ENCODE peak calls at places on chromosomes 11 and 22, in seven cellular contexts. E is endothelial cell, A is RWPE1, S is epithelial cell of esophagus, H is Caco-2, Q is fibroblast of lung, D is left ventricle myocardium inferior. O is an unnamed sample.

GRCh38 chr11:116073854-116074837 is 569.9 kb upstream of the CADM1 start:
- DNase-seq in E (no peak), A (no peak), S (no peak), H (peak; percentile 77), Q (no peak), D (peak; percentile 47), O (no peak)

GRCh38 chr22:46004105-46004866 is 27.3 kb upstream of the WNT7B start:
- DNase-seq in E (no peak), A (no peak), S (no peak), H (no peak), Q (no peak), D (peak; percentile 18), O (no peak)

GRCh38 chr11:72525466-72525865 is 91.1 kb upstream of the CLPB start:
- DNase-seq in E (no peak), A (no peak), S (no peak), H (no peak), Q (no peak), D (no peak), O (no peak)

GRCh38 chr11:67027483-67027930 is 4.6 kb downstream of the SYT12 start:
- DNase-seq in E (no peak), A (no peak), S (peak; percentile 24), H (no peak), Q (no peak), D (no peak), O (peak; percentile 40)

GRCh38 chr11:35017528-35018342 is 101.3 kb downstream of the PDHX start:
- DNase-seq in E (no peak), A (no peak), S (no peak), H (no peak), Q (no peak), D (no peak), O (no peak)

GRCh38 chr11:118171274-118172062 is 5.0 kb downstream of the SCN2B start:
- DNase-seq in E (peak; percentile 82), A (peak; percentile 79), S (peak; percentile 64), H (peak; percentile 82), Q (peak; percentile 58), D (peak; percentile 71), O (peak; percentile 67)

GRCh38 chr22:29478326-29479276 is 1.4 kb upstream of the NEFH start:
- DNase-seq in E (peak; percentile 51), A (peak; percentile 41), S (peak; percentile 30), H (no peak), Q (no peak), D (no peak), O (peak; percentile 30)

GRCh38 chr11:47617417-47617809 is 23.2 kb upstream of the C1QTNF4 start:
- DNase-seq in E (no peak), A (no peak), S (no peak), H (no peak), Q (peak; percentile 82), D (no peak), O (no peak)

GRCh38 chr11:134041791-134042696 is 26.8 kb upstream of the JAM3 start:
- DNase-seq in E (no peak), A (no peak), S (no peak), H (no peak), Q (no peak), D (no peak), O (no peak)

GRCh38 chr11:68854273-68854958 is 12.7 kb upstream of the CPT1A start:
- DNase-seq in E (no peak), A (no peak), S (no peak), H (no peak), Q (no peak), D (no peak), O (no peak)

GRCh38 chr11:2513441-2513840 is 68.6 kb downstream of the KCNQ1 start:
- DNase-seq in E (no peak), A (no peak), S (no peak), H (no peak), Q (no peak), D (peak; percentile 7), O (no peak)

GRCh38 chr11:45803981-45804805 is 756 bp upstream of the SLC35C1 start:
- DNase-seq in E (peak; percentile 51), A (peak; percentile 39), S (peak; percentile 55), H (peak; percentile 53), Q (peak; percentile 55), D (peak; percentile 88), O (peak; percentile 90)
- TF ChIP-seq CTCF in E (no peak), A (no peak), S (no peak), H (no peak), Q (no peak), D (no peak), O (no peak)

DNA sequence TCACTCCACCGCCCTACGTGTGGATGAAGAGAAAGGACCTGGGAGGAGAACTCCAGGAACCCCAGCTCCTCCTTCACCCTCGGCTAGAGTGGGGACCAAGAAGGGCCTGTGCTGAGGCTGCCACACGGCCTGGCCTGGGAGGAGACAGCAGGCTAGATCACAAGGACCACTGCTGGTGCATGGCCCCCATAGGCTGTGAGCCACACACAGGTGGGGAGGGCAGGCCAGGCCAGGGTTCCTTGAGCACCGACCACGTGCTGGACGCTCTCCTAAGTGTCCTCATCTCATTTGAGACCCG is 1392.4 kb downstream of the TBC1D22A start:
- DNase-seq in E (no peak), A (no peak), S (no peak), H (no peak), Q (no peak), D (no peak), O (no peak)
- TF ChIP-seq CTCF in E (no peak), A (no peak), S (no peak), H (no peak), Q (no peak), D (no peak), O (no peak)

DNA sequence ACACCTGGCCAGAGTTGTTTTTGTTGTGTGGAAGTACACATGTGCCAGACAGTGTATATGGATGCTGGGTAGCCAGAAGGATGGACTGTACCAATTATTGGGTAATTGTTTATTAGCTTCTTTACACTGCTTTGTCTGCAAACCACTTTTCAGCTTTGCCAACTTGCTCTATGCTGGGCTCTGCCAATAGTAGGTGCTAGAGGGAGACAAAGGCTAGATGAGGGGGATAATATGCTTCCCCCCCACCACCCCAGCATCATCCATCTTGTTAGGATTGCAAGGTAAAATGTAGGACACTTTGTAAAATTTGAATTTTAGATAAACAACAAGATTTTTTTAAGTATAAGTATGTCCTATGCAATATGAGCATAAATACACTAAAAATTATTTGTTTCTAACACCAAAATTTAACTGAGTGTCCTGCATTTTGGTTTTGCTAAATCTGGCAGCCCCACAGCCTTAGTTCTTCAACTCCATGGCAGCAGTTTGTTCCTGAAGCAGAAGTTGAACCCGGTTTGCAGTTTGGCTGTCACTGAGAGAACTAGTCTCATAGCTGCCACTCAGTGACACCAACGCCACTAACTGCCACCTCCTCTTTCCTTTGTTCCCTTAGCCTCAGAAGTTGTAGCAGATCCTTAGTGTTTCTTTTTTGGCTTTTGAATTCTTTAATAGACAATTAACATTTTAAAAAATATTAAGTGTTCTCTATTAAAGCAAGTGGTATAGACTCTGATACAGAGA is 78.8 kb downstream of the CCDC81 start:
- DNase-seq in E (no peak), A (no peak), S (no peak), H (no peak), Q (no peak), D (no peak), O (no peak)
- TF ChIP-seq CTCF in E (no peak), A (no peak), S (peak; percentile 11), H (no peak), Q (no peak), D (no peak), O (no peak)

DNA sequence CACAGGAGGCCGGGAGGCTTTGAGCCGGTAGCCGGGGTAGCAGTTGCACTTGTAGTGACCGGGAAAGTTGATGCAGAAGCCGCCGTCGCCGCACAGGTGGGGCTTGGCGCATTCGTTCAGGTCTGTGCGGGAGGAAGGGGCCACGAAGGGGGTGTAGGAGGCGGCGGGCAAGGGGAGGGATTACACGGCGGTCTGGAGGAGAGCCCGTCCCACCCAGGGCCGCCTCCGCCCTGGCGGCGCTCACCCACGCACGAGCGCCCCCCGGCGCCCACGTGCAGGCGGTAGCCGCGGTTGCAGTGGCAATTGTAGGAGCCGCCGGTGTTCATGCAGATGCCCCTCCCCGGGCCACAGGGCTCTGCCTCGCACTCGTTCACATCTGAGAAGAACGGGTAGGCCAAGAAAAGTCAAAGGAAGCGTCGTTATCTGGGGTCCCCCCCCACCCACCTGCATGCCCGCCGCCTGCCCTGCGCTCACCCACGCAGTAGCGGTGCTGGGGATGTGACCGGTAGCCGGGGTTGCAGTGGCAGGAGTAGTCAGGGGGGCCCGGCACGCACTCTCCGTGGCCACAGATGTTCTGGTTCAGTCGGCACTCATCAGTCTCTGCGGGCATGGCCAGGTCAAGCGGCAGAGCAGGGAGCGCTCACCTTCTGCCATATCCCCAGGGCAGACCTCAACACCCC is 10.6 kb downstream of the LTBP3 start:
- DNase-seq in E (no peak), A (no peak), S (no peak), H (no peak), Q (no peak), D (no peak), O (no peak)
- TF ChIP-seq CTCF in E (no peak), A (no peak), S (no peak), H (no peak), Q (no peak), D (no peak), O (no peak)

O was measured in Calu3.